ENCODE peak calls at places on chromosomes 12 and 14, in four cellular contexts. One of them, this sample, is unnamed.

GRCh38 chr14:92481811-92482559 is 31.6 kb upstream of the RIN3 start:
- DNase-seq in PC-9: no peak
- DNase-seq in stomach: no peak
- DNase-seq in AG04450: no peak
- DNase-seq in this sample: no peak

GRCh38 chr12:53781218-53781801 is 29.5 kb upstream of the CISTR start:
- DNase-seq in PC-9: no peak
- DNase-seq in AG04450: no peak
- DNase-seq in stomach: no peak
- DNase-seq in this sample: no peak

GRCh38 chr12:51953011-51953568 is 1.6 kb downstream of the ACVR1B start:
- DNase-seq in AG04450: no peak
- DNase-seq in stomach: no peak
- DNase-seq in PC-9: no peak
- DNase-seq in this sample: no peak

GRCh38 chr12:108969622-108970021 is 51.2 kb downstream of the SVOP start:
- DNase-seq in PC-9: no peak
- DNase-seq in stomach: no peak
- DNase-seq in AG04450: no peak
- DNase-seq in this sample: no peak

GRCh38 chr14:72291908-72292688 is 359.9 kb downstream of the RGS6 start:
- DNase-seq in AG04450: peak; percentile 26
- DNase-seq in stomach: no peak
- DNase-seq in PC-9: no peak
- DNase-seq in this sample: peak; percentile 70

GRCh38 chr14:60164717-60165546 is at the start of gene DHRS7:
- DNase-seq in AG04450: peak; percentile 24
- DNase-seq in stomach: peak; percentile 85
- DNase-seq in PC-9: peak; percentile 90
- DNase-seq in this sample: peak; percentile 90

GRCh38 chr12:41661141-41661540 is 473.0 kb downstream of the PDZRN4 start:
- DNase-seq in PC-9: no peak
- DNase-seq in AG04450: no peak
- DNase-seq in stomach: no peak
- DNase-seq in this sample: no peak

GRCh38 chr14:51663783-51664326 is 12.1 kb downstream of the FRMD6 start:
- DNase-seq in AG04450: no peak
- DNase-seq in PC-9: no peak
- DNase-seq in stomach: no peak
- DNase-seq in this sample: no peak

GRCh38 chr14:105364100-105364708 is 34.1 kb upstream of the TEX22 start:
- DNase-seq in AG04450: peak; percentile 15
- DNase-seq in PC-9: no peak
- DNase-seq in stomach: peak; percentile 31
- DNase-seq in this sample: no peak

GRCh38 chr14:29710015-29710414 is 217.6 kb downstream of the PRKD1 start:
- DNase-seq in stomach: no peak
- DNase-seq in AG04450: no peak
- DNase-seq in PC-9: no peak
- DNase-seq in this sample: no peak
- TF ChIP-seq CTCF in stomach: no peak
- TF ChIP-seq CTCF in AG04450: peak; percentile 39
- TF ChIP-seq CTCF in PC-9: no peak
- TF ChIP-seq CTCF in this sample: no peak

DNA sequence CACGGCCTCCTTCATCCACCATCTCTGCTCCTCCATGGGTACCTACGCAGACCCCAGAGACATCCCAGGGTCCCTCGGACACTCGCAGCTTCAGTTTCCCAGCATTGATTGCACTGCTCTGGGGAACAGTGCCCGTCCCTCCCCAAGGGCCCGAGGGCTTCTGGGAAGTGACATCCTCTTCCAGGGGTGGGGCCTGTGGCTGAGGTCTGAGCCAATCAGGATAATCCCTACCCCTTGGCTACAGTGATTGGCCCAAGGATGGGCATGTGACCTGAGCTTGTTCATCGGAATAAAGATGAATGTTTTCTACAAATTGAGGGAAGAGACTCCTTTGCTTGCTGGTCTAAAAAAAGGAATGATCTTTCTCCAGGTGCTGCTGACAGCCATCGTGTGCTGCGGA is 37.3 kb upstream of the MYL2 start:
- DNase-seq in PC-9: no peak
- DNase-seq in AG04450: no peak
- DNase-seq in stomach: no peak
- DNase-seq in this sample: no peak
- H3K4me3 ChIP-seq in PC-9: no peak overlapping the region
- H3K4me3 ChIP-seq in AG04450: no peak overlapping the region
- H3K4me3 ChIP-seq in stomach: no peak overlapping the region
- H3K4me3 ChIP-seq in this sample: no peak overlapping the region

GRCh38 chr12:75611041-75611440 is 99.6 kb upstream of the KRR1 start:
- DNase-seq in AG04450: no peak
- DNase-seq in stomach: no peak
- DNase-seq in PC-9: no peak
- DNase-seq in this sample: no peak
- TF ChIP-seq CTCF in AG04450: no peak
- TF ChIP-seq CTCF in stomach: no peak
- TF ChIP-seq CTCF in PC-9: no peak
- TF ChIP-seq CTCF in this sample: no peak

DNA sequence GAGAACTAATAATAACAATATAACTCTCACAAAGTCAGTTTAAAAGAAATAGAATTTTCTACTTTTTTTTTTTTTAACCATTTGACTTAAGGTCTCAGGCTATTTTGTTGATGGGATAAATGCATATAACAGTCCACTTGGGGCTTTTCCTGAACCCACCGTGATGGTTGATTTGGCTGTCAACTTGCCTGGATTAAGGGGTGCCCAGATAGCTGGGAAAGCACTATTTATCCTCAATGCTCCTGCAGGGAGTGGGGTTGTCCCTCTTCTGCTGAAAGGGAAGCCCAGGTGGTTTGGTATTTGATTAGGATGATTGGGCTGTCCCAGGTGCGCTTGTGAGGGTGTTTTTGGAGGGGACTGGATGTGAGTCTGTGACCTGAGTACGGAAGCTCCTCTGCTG is 114.9 kb downstream of the AACS start:
- DNase-seq in stomach: no peak
- DNase-seq in AG04450: no peak
- DNase-seq in PC-9: no peak
- DNase-seq in this sample: no peak
- H3K4me3 ChIP-seq in stomach: no peak overlapping the region
- H3K4me3 ChIP-seq in AG04450: no peak overlapping the region
- H3K4me3 ChIP-seq in PC-9: no peak overlapping the region
- H3K4me3 ChIP-seq in this sample: no peak overlapping the region

GRCh38 chr12:59600174-59600573 is 4.3 kb downstream of the SLC16A7 start:
- DNase-seq in AG04450: no peak
- DNase-seq in PC-9: no peak
- DNase-seq in stomach: no peak
- DNase-seq in this sample: no peak

GRCh38 chr12:59596232-59597143 is 659 bp downstream of the SLC16A7 start:
- DNase-seq in stomach: peak; percentile 82
- DNase-seq in PC-9: peak; percentile 32
- DNase-seq in AG04450: peak; percentile 48
- DNase-seq in this sample: peak; percentile 92

GRCh38 chr12:59595097-59595496 is 732 bp upstream of the SLC16A7 start:
- DNase-seq in PC-9: no peak
- DNase-seq in stomach: no peak
- DNase-seq in AG04450: no peak
- DNase-seq in this sample: peak; percentile 4

DNA sequence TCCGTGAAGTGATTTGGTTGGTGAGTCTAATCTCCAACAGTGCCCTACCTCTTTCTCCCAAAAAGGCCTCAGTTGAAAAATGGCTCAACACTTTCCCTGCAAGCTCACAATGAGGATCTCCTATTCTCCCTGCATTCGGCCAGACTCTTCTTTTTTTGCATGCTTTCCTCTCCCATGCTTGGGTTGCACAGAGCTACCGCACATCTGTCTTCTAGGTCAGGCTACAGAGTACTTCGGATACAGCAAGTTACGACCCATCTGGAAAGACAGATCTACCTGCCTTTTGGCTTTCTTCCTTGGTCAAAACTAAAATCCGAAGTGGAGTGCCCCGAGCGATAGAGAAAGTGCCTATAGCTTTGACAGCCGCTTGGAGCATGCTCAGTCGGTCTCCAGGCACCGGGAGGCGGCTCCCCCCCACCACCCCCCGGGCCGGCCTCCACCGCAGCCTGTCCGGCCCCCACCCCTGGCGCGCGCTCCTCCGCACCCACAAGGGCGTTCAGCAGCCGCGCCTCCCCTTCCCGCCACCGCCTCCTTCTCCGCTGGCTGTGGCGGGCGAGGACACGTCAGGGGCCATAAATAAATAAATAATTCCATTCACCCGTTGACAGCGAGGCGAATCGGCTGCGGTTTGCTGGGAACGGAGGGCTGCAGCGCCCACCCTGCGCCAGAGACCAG is at the start of gene SLC16A7:
- DNase-seq in AG04450: peak; percentile 73
- DNase-seq in stomach: peak; percentile 87
- DNase-seq in PC-9: peak; percentile 73
- DNase-seq in this sample: peak; percentile 94
- TF ChIP-seq CTCF in AG04450: no peak
- TF ChIP-seq CTCF in stomach: no peak
- TF ChIP-seq CTCF in PC-9: no peak
- TF ChIP-seq CTCF in this sample: no peak

DNA sequence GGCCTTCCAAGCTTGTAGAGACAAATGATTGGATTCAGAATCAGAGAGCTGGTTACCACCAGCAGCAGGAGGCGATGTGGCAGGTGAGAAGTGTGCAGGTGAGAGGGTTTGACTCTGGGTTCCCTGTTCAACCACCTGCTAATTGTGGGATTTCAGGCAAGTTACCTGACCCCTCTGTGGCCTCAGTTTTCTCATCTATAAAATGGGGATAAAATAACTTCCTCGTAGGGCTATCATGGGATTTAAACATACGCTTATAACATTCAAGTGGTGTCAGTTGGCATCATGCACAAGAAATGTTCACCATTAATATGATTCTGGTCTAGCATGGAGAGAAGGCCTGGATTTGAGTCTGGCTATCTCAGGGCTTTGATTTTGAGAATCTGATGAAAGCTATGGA is 143.8 kb upstream of the MYL2 start:
- DNase-seq in stomach: no peak
- DNase-seq in AG04450: no peak
- DNase-seq in PC-9: no peak
- DNase-seq in this sample: no peak
- H3K4me3 ChIP-seq in stomach: no peak overlapping the region
- H3K4me3 ChIP-seq in AG04450: no peak overlapping the region
- H3K4me3 ChIP-seq in PC-9: no peak overlapping the region
- H3K4me3 ChIP-seq in this sample: no peak overlapping the region